ENCODE peak calls at places on chromosomes 5 and 9, in nine cellular contexts. Q is A549, F is cardiac septum, T is left ventricle myocardium inferior, E is nephron progenitor cell, O is AML-193, L is HFF-Myc, H is mesenchymal stem cell, C is NCI-H226. R is an unnamed sample.
A peak's percentile ranks its signal among the peaks of the same experiment; 100 is the strongest.

GRCh38 chr5:181114844-181115778 is 15.9 kb downstream of the OR2V1 start:
- DNase-seq in Q (peak; percentile 58), F (no peak), T (no peak), E (no peak), O (no peak), L (no peak), H (no peak), C (no peak), R (no peak)

GRCh38 chr5:61813361-61813760 is 481.3 kb downstream of the ZSWIM6 start:
- DNase-seq in Q (no peak), F (no peak), T (no peak), E (no peak), O (no peak), L (no peak), H (no peak), C (no peak), R (no peak)

GRCh38 chr5:77305222-77305846 is 94.9 kb downstream of the PDE8B start:
- DNase-seq in Q (no peak), F (no peak), T (no peak), E (no peak), O (no peak), L (no peak), H (no peak), C (no peak), R (peak; percentile 71)

GRCh38 chr9:89730715-89731114 is 125.9 kb downstream of the GADD45G start:
- DNase-seq in Q (no peak), F (no peak), T (no peak), E (peak; percentile 26), O (no peak), L (no peak), H (peak; percentile 67), C (no peak), R (no peak)

GRCh38 chr5:14450055-14450524 is 131.5 kb upstream of the OTULINL start:
- DNase-seq in Q (no peak), F (no peak), T (peak; percentile 69), E (no peak), O (no peak), L (peak; percentile 81), H (peak; percentile 93), C (no peak), R (peak; percentile 90)

GRCh38 chr9:123382659-123383511 is 26.9 kb downstream of the CRB2 start:
- DNase-seq in Q (no peak), F (no peak), T (no peak), E (no peak), O (no peak), L (no peak), H (no peak), C (no peak), R (no peak)

GRCh38 chr9:7045361-7045760 is 287.6 kb downstream of the KDM4C start:
- DNase-seq in Q (no peak), F (no peak), T (no peak), E (no peak), O (no peak), L (no peak), H (no peak), C (no peak), R (no peak)

GRCh38 chr9:32255026-32255425 is 129.4 kb upstream of the ACO1 start:
- DNase-seq in Q (no peak), F (no peak), T (no peak), E (no peak), O (no peak), L (no peak), H (no peak), C (no peak), R (no peak)